ENCODE peak calls at places on chromosome 4, in six cellular contexts. M, Q, E, H, A and T are unnamed samples.

GRCh38 chr4:1373892-1374705 is 27.1 kb downstream of the UVSSA start:
- DNase-seq in M (peak; percentile 28), Q (no peak), E (no peak), H (no peak), A (peak; percentile 38), T (no peak)

GRCh38 chr4:82515705-82516104 is 46.1 kb downstream of the TMEM150C start:
- DNase-seq in M (no peak), Q (peak; percentile 89), E (peak; percentile 34), H (peak; percentile 28), A (no peak), T (peak; percentile 51)

GRCh38 chr4:3829954-3830773 is 64.0 kb downstream of the ADRA2C start:
- DNase-seq in M (no peak), Q (no peak), E (no peak), H (no peak), A (peak; percentile 79), T (no peak)

GRCh38 chr4:15682340-15682725 is 706 bp downstream of the FAM200B start:
- DNase-seq in M (no peak), Q (peak; percentile 35), E (no peak), H (peak; percentile 62), A (no peak), T (no peak)

GRCh38 chr4:20297246-20297645 is 45.5 kb downstream of the SLIT2 start:
- DNase-seq in M (no peak), Q (no peak), E (no peak), H (no peak), A (no peak), T (no peak)

GRCh38 chr4:184645904-184646610 is 3.2 kb downstream of the CASP3 start:
- DNase-seq in M (no peak), Q (no peak), E (no peak), H (no peak), A (no peak), T (no peak)

GRCh38 chr4:86367577-86367976 is 7.7 kb upstream of the MAPK10 start:
- DNase-seq in M (no peak), Q (peak; percentile 35), E (no peak), H (no peak), A (no peak), T (no peak)

GRCh38 chr4:185134176-185134869 is 8.7 kb upstream of the SLC25A4 start:
- DNase-seq in M (no peak), Q (peak; percentile 75), E (no peak), H (peak; percentile 62), A (no peak), T (no peak)

GRCh38 chr4:184147858-184148799 is 69.5 kb downstream of the ENPP6 start:
- DNase-seq in M (no peak), Q (peak; percentile 10), E (no peak), H (no peak), A (no peak), T (no peak)

GRCh38 chr4:106816501-106816900 is 219.6 kb downstream of the DKK2 start:
- DNase-seq in M (no peak), Q (peak; percentile 65), E (no peak), H (peak; percentile 8), A (no peak), T (no peak)

GRCh38 chr4:106195435-106195950 is 120.5 kb downstream of the TBCK start:
- DNase-seq in M (no peak), Q (no peak), E (no peak), H (no peak), A (no peak), T (no peak)

GRCh38 chr4:184812651-184813181 is 13.1 kb downstream of the ACSL1 start:
- DNase-seq in M (no peak), Q (peak; percentile 84), E (no peak), H (peak; percentile 61), A (no peak), T (no peak)

GRCh38 chr4:118950929-118951570 is 62.4 kb downstream of the SYNPO2 start:
- DNase-seq in M (no peak), Q (no peak), E (no peak), H (no peak), A (no peak), T (no peak)

GRCh38 chr4:56755901-56756300 is 65.6 kb downstream of the SPINK2 start:
- DNase-seq in M (no peak), Q (peak; percentile 38), E (no peak), H (peak; percentile 88), A (no peak), T (no peak)

GRCh38 chr4:181854142-181854541 is 389.1 kb upstream of the TENM3 start:
- DNase-seq in M (no peak), Q (no peak), E (no peak), H (peak; percentile 89), A (no peak), T (no peak)

GRCh38 chr4:137650051-137650450 is 117.8 kb upstream of the PCDH18 start:
- DNase-seq in M (no peak), Q (no peak), E (no peak), H (no peak), A (no peak), T (no peak)

GRCh38 chr4:107825072-107825789 is 499 bp downstream of the SGMS2 start:
- DNase-seq in M (peak; percentile 83), Q (peak; percentile 66), E (peak; percentile 82), H (peak; percentile 74), A (peak; percentile 82), T (no peak)

GRCh38 chr4:8847764-8848163 is 23.9 kb downstream of the HMX1 start:
- DNase-seq in M (no peak), Q (peak; percentile 52), E (peak; percentile 20), H (no peak), A (peak; percentile 55), T (no peak)

GRCh38 chr4:73662709-73663546 is 42.7 kb upstream of the RASSF6 start:
- DNase-seq in M (no peak), Q (peak; percentile 92), E (no peak), H (peak; percentile 74), A (no peak), T (no peak)

GRCh38 chr4:140052050-140052449 is 101.9 kb downstream of the MAML3 start:
- DNase-seq in M (peak; percentile 58), Q (peak; percentile 75), E (peak; percentile 68), H (peak; percentile 51), A (peak; percentile 75), T (no peak)

GRCh38 chr4:3484057-3484973 is 21.2 kb downstream of the DOK7 start:
- DNase-seq in M (no peak), Q (no peak), E (peak; percentile 77), H (peak; percentile 84), A (no peak), T (no peak)

GRCh38 chr4:88308587-88308986 is 24.2 kb upstream of the PPM1K start:
- DNase-seq in M (no peak), Q (no peak), E (no peak), H (peak; percentile 15), A (no peak), T (no peak)

GRCh38 chr4:48639816-48640215 is 140.3 kb downstream of the FRYL start:
- DNase-seq in M (no peak), Q (no peak), E (no peak), H (peak; percentile 40), A (no peak), T (no peak)

GRCh38 chr4:89757154-89757723 is 79.7 kb downstream of the SNCA start:
- DNase-seq in M (no peak), Q (no peak), E (peak; percentile 16), H (no peak), A (no peak), T (peak; percentile 38)

GRCh38 chr4:138090145-138090917 is 151.8 kb downstream of the SLC7A11 start:
- DNase-seq in M (no peak), Q (peak; percentile 88), E (peak; percentile 60), H (peak; percentile 78), A (peak; percentile 79), T (peak; percentile 51)

GRCh38 chr4:57102050-57102564 is 8.1 kb downstream of the IGFBP7 start:
- DNase-seq in M (no peak), Q (peak; percentile 98), E (peak; percentile 41), H (peak; percentile 73), A (no peak), T (no peak)

GRCh38 chr4:103030791-103031190 is 11.3 kb upstream of the SLC9B1 start:
- DNase-seq in M (no peak), Q (no peak), E (no peak), H (no peak), A (no peak), T (no peak)

GRCh38 chr4:53267026-53267425 is 98.8 kb downstream of the SCFD2 start:
- DNase-seq in M (no peak), Q (peak; percentile 26), E (no peak), H (no peak), A (no peak), T (no peak)

GRCh38 chr4:48699470-48699869 is 80.6 kb downstream of the FRYL start:
- DNase-seq in M (no peak), Q (peak; percentile 53), E (no peak), H (peak; percentile 84), A (no peak), T (no peak)

GRCh38 chr4:80568891-80569290 is 233.4 kb downstream of the CFAP299 start:
- DNase-seq in M (no peak), Q (no peak), E (no peak), H (no peak), A (no peak), T (no peak)

DNA sequence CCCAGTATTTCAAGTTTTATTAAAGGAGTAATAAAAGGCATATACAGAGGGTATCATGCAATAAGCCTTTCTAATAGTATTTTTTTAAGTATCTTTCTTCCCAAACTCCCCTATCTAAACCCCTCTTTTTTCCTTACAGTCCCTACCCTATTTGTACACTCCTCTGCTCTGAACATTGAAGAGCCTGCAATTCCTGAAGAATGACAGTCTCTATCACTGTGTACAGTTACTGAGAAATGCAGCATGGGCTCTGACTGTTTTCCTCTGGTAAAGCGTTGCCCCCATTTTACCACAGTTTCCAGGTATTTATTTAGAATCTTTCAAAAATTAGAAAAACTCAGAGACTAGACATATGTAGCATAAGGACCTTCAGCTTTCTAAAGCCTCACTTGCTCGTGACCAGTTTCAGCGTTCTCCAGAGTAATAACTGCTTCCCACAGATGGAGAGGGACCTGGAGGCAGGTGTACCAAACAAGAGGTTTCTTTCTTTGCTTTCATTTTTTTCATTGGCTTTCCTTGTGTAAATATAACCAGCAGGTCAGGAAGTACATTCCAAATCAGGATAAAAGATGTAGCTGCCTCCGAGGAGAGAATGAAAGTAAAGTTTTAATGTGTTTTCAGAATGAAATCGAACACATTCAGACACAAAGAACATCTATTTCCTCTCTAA is 230.8 kb downstream of the CFAP299 start:
- DNase-seq in M (no peak), Q (no peak), E (no peak), H (peak; percentile 2), A (no peak), T (no peak)
- H3K4me3 ChIP-seq in M (peak overlapping the region; percentile 29), Q (no peak overlapping the region), E (no peak overlapping the region), H (no peak overlapping the region), A (no peak overlapping the region), T (no peak overlapping the region)

DNA sequence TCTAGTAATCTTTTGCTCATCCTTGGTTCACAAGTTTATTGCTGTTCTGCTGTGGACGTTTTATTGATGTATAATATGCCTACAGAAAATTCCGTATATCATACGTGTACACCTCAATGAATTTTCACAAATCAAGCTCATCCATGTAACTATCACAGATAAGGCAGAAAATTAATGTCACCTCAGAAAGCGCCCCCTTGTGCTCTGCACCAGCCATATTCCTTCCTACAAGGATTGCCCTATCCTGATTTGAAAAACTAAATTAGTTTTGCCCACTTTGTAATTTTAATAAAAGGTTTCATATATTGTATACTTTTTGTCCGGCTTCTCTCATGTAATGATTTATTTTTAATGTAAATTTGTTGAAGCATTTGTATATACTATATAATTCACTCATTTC is 390.8 kb downstream of the ADGRL3 start:
- DNase-seq in M (no peak), Q (no peak), E (no peak), H (no peak), A (peak; percentile 55), T (no peak)
- TF ChIP-seq CTCF in M (no peak), Q (peak; percentile 49), E (no peak), H (peak; percentile 18), A (peak; percentile 77), T (no peak)

GRCh38 chr4:144645102-144645469 is 870 bp upstream of the HHIP start:
- DNase-seq in M (peak; percentile 53), Q (peak; percentile 19), E (no peak), H (no peak), A (no peak), T (no peak)
- H3K4me3 ChIP-seq in M (peak overlapping the region; percentile 55), Q (peak overlapping the region; percentile 70), E (no peak overlapping the region), H (no peak overlapping the region), A (no peak overlapping the region), T (no peak overlapping the region)

GRCh38 chr4:97987019-97987648 is 156.1 kb downstream of the STPG2 start:
- DNase-seq in M (no peak), Q (peak; percentile 64), E (no peak), H (peak; percentile 69), A (no peak), T (peak; percentile 28)
- TF ChIP-seq CTCF in M (no peak), Q (peak; percentile 58), E (peak; percentile 9), H (peak; percentile 67), A (peak; percentile 84), T (peak; percentile 64)